ENCODE peak calls at places on chromosomes 1 and 21, in four cellular contexts. J, S, H and P are unnamed samples. For H3K36me3 and H3K27me3, the result is how much of the 10 kb centered on the place peaks cover.

GRCh38 chr1:170791941-170792340 is 128.0 kb downstream of the PRRX1 start:
- DNase-seq in H (peak), J (no peak), S (no peak), P (no peak)

GRCh38 chr1:179251675-179252074 is 22.2 kb upstream of the ABL2 start:
- DNase-seq in H (peak), S (no peak), J (peak), P (peak)

GRCh38 chr1:9436258-9436657 is 103.0 kb upstream of the SLC25A33 start:
- DNase-seq in S (no peak), J (peak), H (no peak), P (no peak)

GRCh38 chr1:22248746-22249145 is 105.8 kb upstream of the WNT4 start:
- DNase-seq in S (no peak), J (no peak), H (no peak), P (no peak)

GRCh38 chr1:93707956-93708355 is 26.3 kb upstream of the BCAR3 start:
- DNase-seq in J (no peak), H (no peak), S (no peak), P (no peak)

GRCh38 chr1:205532026-205532891 is 27.8 kb downstream of the CDK18 start:
- DNase-seq in J (no peak), H (no peak), S (no peak), P (no peak)

GRCh38 chr21:36415375-36415774 is 30.2 kb downstream of the CHAF1B start:
- DNase-seq in S (no peak), H (no peak), J (no peak), P (no peak)

GRCh38 chr21:41585199-41585994 is 77.4 kb upstream of the TMPRSS2 start:
- DNase-seq in S (no peak), J (no peak), H (no peak), P (no peak)

GRCh38 chr1:234520908-234521801 is 42.2 kb upstream of the TARBP1 start:
- DNase-seq in H (no peak), J (no peak), S (no peak), P (no peak)

GRCh38 chr1:109929588-109930251 is 19.1 kb downstream of the CSF1 start:
- DNase-seq in H (no peak), J (no peak), S (no peak), P (no peak)
- H3K36me3 ChIP-seq in H (under half), J (under half), S (under half), P (under half)

GRCh38 chr1:195516036-195516435 is 1092.2 kb downstream of the KCNT2 start:
- DNase-seq in S (no peak), H (no peak), J (no peak), P (no peak)

GRCh38 chr1:195520757-195521156 is 1087.5 kb downstream of the KCNT2 start:
- DNase-seq in S (no peak), H (no peak), J (no peak), P (no peak)
- H3K4me3 ChIP-seq in S (no peak), H (no peak), J (no peak), P (no peak)

GRCh38 chr1:30846587-30846986 is 62.0 kb downstream of the SDC3 start:
- DNase-seq in H (no peak), S (no peak), J (no peak), P (no peak)

GRCh38 chr1:30845891-30846290 is 62.7 kb downstream of the SDC3 start:
- DNase-seq in J (no peak), S (no peak), H (no peak), P (no peak)

GRCh38 chr1:30845237-30845636 is 63.3 kb downstream of the SDC3 start:
- DNase-seq in S (no peak), H (no peak), J (no peak), P (no peak)

GRCh38 chr1:30848130-30848529 is 60.4 kb downstream of the SDC3 start:
- DNase-seq in S (no peak), J (no peak), H (no peak), P (no peak)

DNA sequence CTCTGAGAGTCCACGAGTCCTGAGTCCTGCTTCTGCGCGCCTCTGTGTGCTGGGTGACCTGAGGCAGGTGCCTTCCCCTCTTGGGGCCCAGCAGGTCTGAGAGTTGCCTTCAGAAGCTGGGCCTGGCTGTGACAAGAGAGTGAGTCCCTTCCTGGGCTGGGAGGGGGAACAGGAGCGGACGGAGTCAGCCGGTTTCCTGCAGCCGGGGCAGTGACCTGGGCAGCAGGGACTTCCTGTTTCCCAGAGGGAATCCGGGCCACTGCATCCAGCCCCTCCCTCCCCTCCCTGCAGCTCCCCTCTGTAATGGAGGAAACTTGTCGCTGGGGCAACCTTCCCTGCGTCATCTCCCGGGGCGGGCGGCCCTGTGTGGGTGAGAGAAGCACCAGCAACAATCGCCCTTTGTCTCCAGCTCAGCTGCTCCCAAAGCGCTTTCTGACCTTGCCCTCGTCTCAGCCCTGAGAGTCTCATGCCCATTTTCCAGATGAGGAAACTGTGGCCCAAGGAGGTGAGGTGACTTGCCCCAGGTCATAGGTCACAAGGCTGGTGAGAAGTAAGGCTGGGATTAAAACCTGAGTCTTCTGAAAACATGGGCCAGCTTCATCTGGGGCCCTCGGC is 61.1 kb downstream of the SDC3 start:
- DNase-seq in H (no peak), J (no peak), S (peak), P (no peak)
- H3K27me3 ChIP-seq in H (half or more), J (under half), S (under half), P (under half)

GRCh38 chr21:42696516-42697040 is 43.2 kb downstream of the PDE9A start:
- DNase-seq in S (no peak), J (no peak), H (no peak), P (no peak)

GRCh38 chr21:42701706-42702456 is 48.5 kb downstream of the PDE9A start:
- DNase-seq in H (no peak), S (no peak), J (no peak), P (no peak)

GRCh38 chr21:42699196-42699595 is 45.8 kb downstream of the PDE9A start:
- DNase-seq in J (no peak), H (no peak), S (no peak), P (no peak)

GRCh38 chr21:42696026-42696380 is 42.6 kb downstream of the PDE9A start:
- DNase-seq in J (no peak), S (no peak), H (no peak), P (no peak)

GRCh38 chr21:42698730-42699129 is 45.3 kb downstream of the PDE9A start:
- DNase-seq in H (no peak), S (no peak), J (no peak), P (no peak)
- H3K36me3 ChIP-seq in H (under half), S (under half), J (under half), P (under half)

GRCh38 chr1:119784127-119784781 is 15.5 kb upstream of the HMGCS2 start:
- DNase-seq in H (peak), S (peak), J (no peak), P (no peak)
- H3K4me3 ChIP-seq in H (peak), S (no peak), J (no peak), P (no peak)